ENCODE peak calls at places on chromosomes 13 and 19, in five cellular contexts. M is tibial artery, S is HL-60, D is lower leg skin, W is progenitor cell of endocrine pancreas. L is an unnamed sample.

GRCh38 chr13:111363121-111363520 is 42.7 kb downstream of the TEX29 start:
- DNase-seq in W (no peak), D (no peak), M (no peak), S (no peak), L (no peak)

GRCh38 chr19:48724796-48725753 is 5.5 kb upstream of the MAMSTR start:
- DNase-seq in M (no peak), W (no peak), S (peak), D (peak), L (peak)

GRCh38 chr13:91804724-91805123 is 406.3 kb downstream of the GPC5 start:
- DNase-seq in W (no peak), S (no peak), D (no peak), M (no peak), L (no peak)

GRCh38 chr13:45737571-45738002 is 35.5 kb downstream of the CBY2 start:
- DNase-seq in W (no peak), M (no peak), S (peak), D (no peak), L (peak)

GRCh38 chr13:34179481-34179880 is 361.5 kb downstream of the RFC3 start:
- DNase-seq in S (no peak), W (no peak), D (no peak), M (no peak), L (no peak)

GRCh38 chr19:17020823-17021222 is 5.8 kb downstream of the CPAMD8 start:
- DNase-seq in W (no peak), D (no peak), S (no peak), M (no peak), L (no peak)

GRCh38 chr19:7513809-7514642 is 1.9 kb upstream of the ZNF358 start:
- DNase-seq in D (no peak), S (no peak), M (no peak), W (no peak), L (no peak)

GRCh38 chr13:111897178-111897845 is 169.6 kb upstream of the SOX1 start:
- DNase-seq in S (no peak), W (no peak), M (no peak), D (no peak), L (no peak)

GRCh38 chr19:680287-681028 is 4.3 kb downstream of the FSTL3 start:
- DNase-seq in S (peak), D (peak), W (peak), M (peak), L (peak)

GRCh38 chr13:46160474-46161066 is 21.4 kb downstream of the LCP1 start:
- DNase-seq in S (peak), M (no peak), W (no peak), D (no peak), L (peak)

GRCh38 chr19:48746738-48747575 is at the start of gene IZUMO1:
- DNase-seq in M (peak), W (peak), D (no peak), S (peak), L (peak)

GRCh38 chr19:5966941-5967340 is 11.0 kb downstream of the RANBP3 start:
- DNase-seq in W (no peak), M (no peak), S (no peak), D (no peak), L (no peak)

GRCh38 chr19:18588611-18589379 is at the start of gene REX1BD:
- DNase-seq in D (peak), M (peak), S (peak), W (peak), L (peak)

GRCh38 chr19:18587962-18588610 is 512 bp upstream of the REX1BD start:
- DNase-seq in S (no peak), W (no peak), D (no peak), M (no peak), L (no peak)

GRCh38 chr19:18587561-18587960 is 1.0 kb upstream of the REX1BD start:
- DNase-seq in D (no peak), W (no peak), S (no peak), M (no peak), L (no peak)

GRCh38 chr19:18589380-18590272 is 1.0 kb downstream of the REX1BD start:
- DNase-seq in M (peak), S (peak), W (peak), D (no peak), L (peak)

GRCh38 chr19:18586311-18586710 is 2.3 kb upstream of the REX1BD start:
- DNase-seq in S (peak), M (no peak), D (no peak), W (no peak), L (no peak)
- TF ChIP-seq CTCF in S (no peak), M (no peak), D (no peak), W (no peak), L (no peak)

DNA sequence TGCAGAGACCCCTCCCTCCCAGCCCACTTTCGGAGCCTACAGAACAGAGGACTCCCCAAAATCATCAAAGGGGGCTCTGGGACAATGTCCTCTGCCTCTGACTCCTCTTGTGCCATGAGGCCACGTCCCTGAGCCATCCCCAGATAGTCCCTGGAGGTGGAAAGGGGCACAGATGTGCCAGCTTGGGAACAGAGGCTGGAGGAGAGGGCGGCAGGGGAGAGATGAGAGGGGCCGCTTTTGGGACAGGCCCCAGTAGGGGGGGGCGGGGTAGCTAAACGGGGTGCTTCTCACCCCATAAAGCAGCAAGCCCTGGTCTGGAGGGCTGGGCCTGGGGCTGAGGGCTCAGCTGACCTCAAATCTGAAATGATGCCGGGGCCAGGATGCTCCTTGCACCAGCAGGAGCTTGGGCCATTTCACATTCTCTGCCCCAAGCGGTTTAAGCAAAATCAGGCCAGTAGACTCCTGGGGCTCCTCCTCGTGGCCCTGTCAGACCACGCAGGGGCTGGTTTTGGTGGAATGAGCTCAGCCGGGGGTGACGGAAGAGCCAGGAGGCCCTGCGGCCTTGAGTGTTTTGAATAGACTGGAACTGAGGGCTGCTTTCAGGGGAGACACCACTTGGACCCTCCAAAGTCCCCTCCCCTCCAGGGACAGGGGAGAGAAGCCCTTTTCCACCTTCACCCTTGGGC is 27.1 kb downstream of the ONECUT3 start:
- DNase-seq in W (no peak), S (no peak), M (no peak), D (no peak), L (no peak)
- TF ChIP-seq CTCF in W (peak), S (no peak), M (no peak), D (no peak), L (no peak)

GRCh38 chr19:3808420-3809143 is 22.4 kb upstream of the MATK start:
- DNase-seq in S (no peak), W (no peak), D (no peak), M (no peak), L (no peak)
- TF ChIP-seq CTCF in S (no peak), W (no peak), D (no peak), M (no peak), L (no peak)

GRCh38 chr19:44740351-44740824 is 8.1 kb upstream of the BCL3 start:
- DNase-seq in W (no peak), M (no peak), D (no peak), S (no peak), L (peak)
- TF ChIP-seq CTCF in W (peak), M (no peak), D (no peak), S (no peak), L (peak)

DNA sequence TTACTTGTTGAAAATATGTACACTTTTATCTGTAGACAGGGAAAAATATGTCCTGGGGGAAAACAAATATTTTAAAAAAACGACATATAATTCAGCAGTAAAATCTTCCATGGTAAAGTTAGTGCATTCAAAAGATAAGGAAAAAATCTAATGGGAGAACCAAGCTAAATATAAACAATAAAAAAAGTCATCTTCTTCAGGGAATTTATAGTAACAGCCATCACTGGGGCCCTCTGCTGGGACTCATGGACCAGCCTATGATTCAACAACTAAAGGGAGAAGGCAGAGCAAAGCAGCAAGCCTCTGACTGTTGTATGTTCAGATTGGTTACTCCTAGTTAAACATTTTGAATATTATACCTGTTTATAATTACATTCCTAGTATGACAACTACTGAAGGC is 93.0 kb downstream of the ITGBL1 start:
- DNase-seq in M (no peak), S (no peak), W (no peak), D (no peak), L (no peak)
- TF ChIP-seq CTCF in M (peak), S (no peak), W (no peak), D (no peak), L (no peak)

L was measured in GM10248.